ENCODE peak calls at places on chromosomes 7 and 10, in five cellular contexts. E is MM.1S, G is PC-9, F is upper lobe of left lung, D is IMR-90. L is an unnamed sample. For H3K4me1, the result is how much of the 10 kb centered on the place peaks cover.

GRCh38 chr10:3873728-3874461 is 88.9 kb upstream of the KLF6 start:
- DNase-seq in G (no peak), D (peak), E (peak), F (no peak), L (no peak)

GRCh38 chr7:72494807-72495206 is 82.7 kb upstream of the CALN1 start:
- DNase-seq in F (no peak), G (no peak), D (no peak), E (no peak), L (no peak)

GRCh38 chr10:82796510-82796909 is 921.5 kb downstream of the NRG3 start:
- DNase-seq in F (no peak), E (no peak), D (no peak), G (no peak), L (no peak)

GRCh38 chr10:5449823-5450222 is 37.5 kb downstream of the NET1 start:
- DNase-seq in D (peak), G (no peak), F (no peak), E (no peak), L (no peak)

GRCh38 chr10:119281581-119282071 is 74.3 kb downstream of the GRK5 start:
- DNase-seq in G (no peak), F (no peak), D (no peak), E (no peak), L (peak)

GRCh38 chr7:151539055-151539714 is 19.5 kb upstream of the RHEB start:
- DNase-seq in E (no peak), G (no peak), D (peak), F (no peak), L (no peak)

GRCh38 chr7:28002638-28003037 is 178.0 kb downstream of the JAZF1 start:
- DNase-seq in E (no peak), D (peak), F (no peak), G (no peak), L (no peak)

GRCh38 chr7:93601363-93601762 is 26.8 kb upstream of the CALCR start:
- DNase-seq in G (no peak), D (no peak), F (no peak), E (no peak), L (no peak)

GRCh38 chr10:123778719-123779118 is 112.6 kb downstream of the GPR26 start:
- DNase-seq in E (no peak), D (no peak), F (no peak), G (no peak), L (no peak)

GRCh38 chr7:151038951-151039849 is 9.1 kb upstream of the ASIC3 start:
- DNase-seq in F (peak), E (no peak), G (peak), D (peak), L (peak)

GRCh38 chr7:100048680-100049079 is 894 bp upstream of the ZSCAN21 start:
- DNase-seq in F (no peak), G (no peak), D (no peak), E (peak), L (no peak)

GRCh38 chr7:58086461-58086860 is 636.5 kb downstream of the ZNF716 start:
- DNase-seq in E (no peak), D (no peak), G (no peak), F (peak), L (no peak)

GRCh38 chr10:132847856-132848255 is 61.9 kb upstream of the NKX6-2 start:
- DNase-seq in E (no peak), G (no peak), D (no peak), F (no peak), L (no peak)

GRCh38 chr7:132575336-132575986 is 809 bp downstream of the PLXNA4 start:
- DNase-seq in E (no peak), G (no peak), F (peak), D (peak), L (no peak)

GRCh38 chr10:121800831-121801230 is 127.0 kb downstream of the ATE1 start:
- DNase-seq in E (no peak), G (no peak), F (no peak), D (no peak), L (no peak)

GRCh38 chr10:75407296-75407715 is 5.7 kb upstream of the ZNF503 start:
- DNase-seq in E (no peak), D (no peak), G (no peak), F (peak), L (peak)

GRCh38 chr10:61588770-61589211 is 73.9 kb upstream of the CABCOCO1 start:
- DNase-seq in G (no peak), D (peak), E (no peak), F (no peak), L (no peak)

GRCh38 chr7:155852426-155853301 is 40.4 kb upstream of the SHH start:
- DNase-seq in F (no peak), G (no peak), D (no peak), E (no peak), L (no peak)

GRCh38 chr10:122487231-122487765 is 25.9 kb downstream of the HTRA1 start:
- DNase-seq in F (no peak), D (peak), E (no peak), G (no peak), L (no peak)

GRCh38 chr7:25860206-25860881 is 291.7 kb upstream of the NFE2L3 start:
- DNase-seq in G (no peak), D (peak), F (peak), E (no peak), L (no peak)

GRCh38 chr10:92387289-92387940 is 96.4 kb downstream of the MARCHF5 start:
- DNase-seq in E (peak), F (no peak), G (peak), D (peak), L (no peak)

GRCh38 chr10:108911814-108912541 is 1011.3 kb downstream of the XPNPEP1 start:
- DNase-seq in E (no peak), G (no peak), D (peak), F (peak), L (peak)

GRCh38 chr10:93080350-93081046 is 6.8 kb downstream of the CYP26A1 start:
- DNase-seq in G (peak), F (peak), D (peak), E (peak), L (no peak)

GRCh38 chr7:132865766-132866531 is 215.9 kb downstream of the CHCHD3 start:
- DNase-seq in G (no peak), E (no peak), D (peak), F (no peak), L (no peak)

DNA sequence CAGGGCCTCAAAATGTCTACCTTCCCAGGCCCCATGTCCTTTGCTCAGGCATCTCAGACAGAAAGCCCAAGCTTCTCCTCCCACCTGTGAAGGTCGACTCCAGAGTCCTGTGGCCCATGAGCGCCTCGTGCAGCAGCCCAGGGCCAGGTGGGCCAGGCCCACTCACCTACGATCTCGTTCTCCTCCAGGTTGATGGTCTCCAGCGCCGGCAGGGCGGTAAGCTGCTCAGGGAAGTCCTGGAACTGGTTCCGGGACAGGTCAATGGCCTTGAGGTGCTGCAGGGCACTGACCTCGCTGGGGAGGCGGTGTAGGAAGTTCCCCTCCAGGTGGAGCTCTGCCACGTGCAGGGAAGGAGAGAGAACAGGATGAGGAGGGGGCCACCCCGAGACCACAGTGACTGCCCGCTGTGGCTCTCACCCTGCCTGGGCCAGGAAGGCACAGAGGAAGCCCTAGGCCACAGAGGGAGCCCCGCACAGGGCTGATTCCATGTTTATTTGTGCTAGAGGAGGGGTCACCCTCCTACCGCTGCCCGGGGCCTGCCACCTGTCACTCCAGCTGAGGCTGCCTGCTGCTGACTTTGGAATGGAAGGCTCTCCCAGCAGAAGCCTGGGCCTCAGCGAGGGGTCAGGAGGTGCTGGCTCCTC is 40.0 kb upstream of the NPFFR1 start:
- DNase-seq in G (no peak), F (no peak), E (no peak), D (no peak), L (peak)
- TF ChIP-seq CTCF in G (no peak), F (no peak), E (no peak), D (no peak), L (no peak)

DNA sequence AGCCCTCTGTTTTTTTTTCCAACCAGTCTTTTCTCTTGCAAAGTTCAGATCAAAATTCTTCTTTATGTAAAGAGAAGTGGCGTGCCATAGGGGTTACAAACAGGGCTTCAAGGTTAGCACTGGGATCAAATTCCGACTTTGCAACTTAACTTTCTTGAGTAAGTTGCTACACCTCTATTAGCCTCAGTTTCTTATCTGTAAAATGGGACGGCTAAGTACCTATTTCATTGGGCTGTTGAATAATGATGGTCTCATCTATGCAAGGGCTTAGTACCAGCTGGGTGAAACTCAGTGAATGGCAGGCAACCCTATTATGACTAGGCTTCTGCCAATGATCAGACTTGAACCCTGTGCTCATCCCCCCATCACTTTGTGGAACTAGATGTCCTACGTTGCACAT is 33.9 kb downstream of the ITPRIP start:
- DNase-seq in E (no peak), F (no peak), D (no peak), G (no peak), L (no peak)
- H3K4me1 ChIP-seq in E (under half), F (under half), D (under half), G (under half), L (under half)

GRCh38 chr10:97401455-97401919 is 347 bp upstream of the RRP12 start:
- DNase-seq in G (no peak), F (no peak), D (no peak), E (no peak), L (no peak)
- H3K27ac ChIP-seq in G (no peak), F (peak), D (peak), E (peak), L (peak)

GRCh38 chr10:102225646-102226541 is at the start of gene ELOVL3:
- DNase-seq in D (peak), E (peak), G (peak), F (peak), L (peak)
- TF ChIP-seq CTCF in D (no peak), E (no peak), G (no peak), F (no peak), L (no peak)